ENCODE peak calls at places on chromosome 17, in seven cellular contexts. One of them, this sample, is unnamed.

GRCh38 chr17:14340968-14341412 is 40.1 kb downstream of the HS3ST3B1 start:
- DNase-seq in spleen: no peak
- DNase-seq in cardiac muscle cell: no peak
- DNase-seq in adrenal gland: no peak
- DNase-seq in endothelial cell of umbilical vein: no peak
- DNase-seq in MM.1S: no peak
- DNase-seq in A549: no peak
- DNase-seq in this sample: no peak

GRCh38 chr17:32695864-32696263 is 181.1 kb downstream of the MYO1D start:
- DNase-seq in cardiac muscle cell: no peak
- DNase-seq in A549: no peak
- DNase-seq in spleen: no peak
- DNase-seq in adrenal gland: no peak
- DNase-seq in endothelial cell of umbilical vein: no peak
- DNase-seq in MM.1S: no peak
- DNase-seq in this sample: no peak

GRCh38 chr17:78534492-78535284 is 42.5 kb downstream of the DNAH17 start:
- DNase-seq in spleen: peak
- DNase-seq in A549: no peak
- DNase-seq in adrenal gland: peak
- DNase-seq in MM.1S: no peak
- DNase-seq in endothelial cell of umbilical vein: no peak
- DNase-seq in cardiac muscle cell: no peak
- DNase-seq in this sample: no peak

GRCh38 chr17:74699236-74699635 is 13.5 kb downstream of the CD300LF start:
- DNase-seq in MM.1S: no peak
- DNase-seq in spleen: no peak
- DNase-seq in adrenal gland: no peak
- DNase-seq in A549: no peak
- DNase-seq in cardiac muscle cell: no peak
- DNase-seq in endothelial cell of umbilical vein: no peak
- DNase-seq in this sample: no peak

GRCh38 chr17:57035971-57036481 is 49.0 kb upstream of the AKAP1 start:
- DNase-seq in spleen: no peak
- DNase-seq in adrenal gland: peak
- DNase-seq in cardiac muscle cell: no peak
- DNase-seq in MM.1S: no peak
- DNase-seq in endothelial cell of umbilical vein: no peak
- DNase-seq in A549: no peak
- DNase-seq in this sample: no peak

GRCh38 chr17:59963738-59964454 is 644 bp downstream of the RNFT1 start:
- DNase-seq in MM.1S: peak
- DNase-seq in spleen: peak
- DNase-seq in adrenal gland: peak
- DNase-seq in endothelial cell of umbilical vein: peak
- DNase-seq in A549: no peak
- DNase-seq in cardiac muscle cell: peak
- DNase-seq in this sample: no peak

GRCh38 chr17:48513653-48514482 is 16.9 kb downstream of the HOXB1 start:
- DNase-seq in endothelial cell of umbilical vein: no peak
- DNase-seq in A549: no peak
- DNase-seq in adrenal gland: no peak
- DNase-seq in spleen: no peak
- DNase-seq in MM.1S: peak
- DNase-seq in cardiac muscle cell: no peak
- DNase-seq in this sample: no peak

GRCh38 chr17:6915620-6916019 is 80.2 kb upstream of the ALOX12 start:
- DNase-seq in A549: no peak
- DNase-seq in MM.1S: no peak
- DNase-seq in cardiac muscle cell: no peak
- DNase-seq in adrenal gland: no peak
- DNase-seq in spleen: no peak
- DNase-seq in endothelial cell of umbilical vein: no peak
- DNase-seq in this sample: no peak

GRCh38 chr17:39663688-39664580 is 1.2 kb upstream of the TCAP start:
- DNase-seq in cardiac muscle cell: no peak
- DNase-seq in spleen: peak
- DNase-seq in MM.1S: no peak
- DNase-seq in endothelial cell of umbilical vein: no peak
- DNase-seq in A549: peak
- DNase-seq in adrenal gland: no peak
- DNase-seq in this sample: no peak

GRCh38 chr17:58338907-58339774 is 10.5 kb upstream of the TSPOAP1 start:
- DNase-seq in spleen: peak
- DNase-seq in MM.1S: peak
- DNase-seq in adrenal gland: peak
- DNase-seq in endothelial cell of umbilical vein: no peak
- DNase-seq in A549: no peak
- DNase-seq in cardiac muscle cell: peak
- DNase-seq in this sample: no peak

GRCh38 chr17:47687748-47688147 is 6.2 kb upstream of the TBKBP1 start:
- DNase-seq in endothelial cell of umbilical vein: no peak
- DNase-seq in adrenal gland: peak
- DNase-seq in MM.1S: peak
- DNase-seq in A549: no peak
- DNase-seq in cardiac muscle cell: no peak
- DNase-seq in spleen: no peak
- DNase-seq in this sample: no peak

GRCh38 chr17:30576326-30576861 is 99.2 kb downstream of the GOSR1 start:
- DNase-seq in spleen: no peak
- DNase-seq in cardiac muscle cell: no peak
- DNase-seq in adrenal gland: no peak
- DNase-seq in A549: no peak
- DNase-seq in endothelial cell of umbilical vein: peak
- DNase-seq in MM.1S: no peak
- DNase-seq in this sample: no peak

GRCh38 chr17:2239882-2240430 is 63.6 kb downstream of the SMG6 start:
- DNase-seq in A549: peak
- DNase-seq in MM.1S: peak
- DNase-seq in endothelial cell of umbilical vein: peak
- DNase-seq in adrenal gland: peak
- DNase-seq in spleen: no peak
- DNase-seq in cardiac muscle cell: no peak
- DNase-seq in this sample: peak

GRCh38 chr17:75504347-75505151 is 10.8 kb downstream of the CASKIN2 start:
- DNase-seq in MM.1S: peak
- DNase-seq in adrenal gland: no peak
- DNase-seq in endothelial cell of umbilical vein: no peak
- DNase-seq in spleen: peak
- DNase-seq in A549: peak
- DNase-seq in cardiac muscle cell: peak
- DNase-seq in this sample: no peak

GRCh38 chr17:38658741-38659345 is 15.9 kb downstream of the EPOP start:
- DNase-seq in MM.1S: no peak
- DNase-seq in A549: no peak
- DNase-seq in endothelial cell of umbilical vein: no peak
- DNase-seq in spleen: no peak
- DNase-seq in cardiac muscle cell: no peak
- DNase-seq in adrenal gland: no peak
- DNase-seq in this sample: no peak

GRCh38 chr17:82242977-82243647 is 14.3 kb downstream of the SLC16A3 start:
- DNase-seq in spleen: peak
- DNase-seq in endothelial cell of umbilical vein: no peak
- DNase-seq in MM.1S: no peak
- DNase-seq in adrenal gland: peak
- DNase-seq in A549: peak
- DNase-seq in cardiac muscle cell: no peak
- DNase-seq in this sample: no peak

GRCh38 chr17:50279181-50279526 is 4.9 kb downstream of the TMEM92 start:
- DNase-seq in cardiac muscle cell: no peak
- DNase-seq in spleen: no peak
- DNase-seq in A549: no peak
- DNase-seq in endothelial cell of umbilical vein: peak
- DNase-seq in adrenal gland: no peak
- DNase-seq in MM.1S: no peak
- DNase-seq in this sample: no peak

GRCh38 chr17:64406321-64407200 is 15.9 kb upstream of the PECAM1 start:
- DNase-seq in cardiac muscle cell: no peak
- DNase-seq in MM.1S: peak
- DNase-seq in adrenal gland: peak
- DNase-seq in endothelial cell of umbilical vein: peak
- DNase-seq in spleen: peak
- DNase-seq in A549: peak
- DNase-seq in this sample: no peak

DNA sequence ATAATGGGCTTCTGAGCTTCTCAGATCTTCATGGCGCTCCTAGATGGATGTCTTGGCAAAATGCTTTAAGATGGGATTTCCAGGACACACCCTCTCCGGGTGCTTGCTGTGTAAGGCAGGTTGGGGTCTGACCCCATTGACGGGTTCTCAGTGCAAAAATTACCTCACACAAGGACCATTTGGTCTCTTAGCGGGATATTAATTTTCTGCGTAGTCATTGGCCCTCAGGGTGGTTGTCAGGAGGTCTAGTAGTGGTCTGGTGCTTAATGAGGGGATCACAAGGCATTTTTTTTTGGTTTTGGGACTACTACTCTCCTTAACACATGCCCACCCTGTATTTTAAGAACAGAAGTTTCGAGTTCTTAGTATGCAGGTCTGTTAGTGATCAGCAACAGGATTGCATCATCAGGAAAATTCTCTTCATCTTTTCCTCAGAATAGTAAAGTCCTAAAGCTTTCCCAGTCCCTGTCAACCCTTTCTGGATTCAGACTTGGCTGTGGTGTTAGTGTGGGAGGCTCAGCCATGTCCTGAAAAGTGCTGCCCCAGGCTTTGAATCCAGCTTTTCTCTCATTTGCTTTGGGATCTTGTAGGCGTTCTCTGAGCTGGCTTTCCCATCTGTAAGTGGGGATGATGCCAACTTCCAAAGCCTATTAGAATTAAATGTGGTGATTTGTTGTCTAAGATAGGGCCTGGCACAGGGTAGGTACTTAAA is 2.8 kb downstream of the ALKBH5 start:
- DNase-seq in spleen: no peak
- DNase-seq in endothelial cell of umbilical vein: peak
- DNase-seq in A549: no peak
- DNase-seq in cardiac muscle cell: no peak
- DNase-seq in adrenal gland: no peak
- DNase-seq in MM.1S: no peak
- DNase-seq in this sample: no peak
- H3K4me3 ChIP-seq in spleen: peak
- H3K4me3 ChIP-seq in endothelial cell of umbilical vein: peak
- H3K4me3 ChIP-seq in A549: peak
- H3K4me3 ChIP-seq in cardiac muscle cell: peak
- H3K4me3 ChIP-seq in adrenal gland: no peak
- H3K4me3 ChIP-seq in MM.1S: peak
- H3K4me3 ChIP-seq in this sample: peak

GRCh38 chr17:45431531-45432404 is 902 bp downstream of the ARHGAP27 start:
- DNase-seq in A549: peak
- DNase-seq in adrenal gland: peak
- DNase-seq in spleen: peak
- DNase-seq in MM.1S: peak
- DNase-seq in endothelial cell of umbilical vein: peak
- DNase-seq in cardiac muscle cell: peak
- DNase-seq in this sample: no peak
- H3K27ac ChIP-seq in A549: peak
- H3K27ac ChIP-seq in adrenal gland: peak
- H3K27ac ChIP-seq in spleen: peak
- H3K27ac ChIP-seq in MM.1S: peak
- H3K27ac ChIP-seq in endothelial cell of umbilical vein: peak
- H3K27ac ChIP-seq in cardiac muscle cell: no peak
- H3K27ac ChIP-seq in this sample: no peak

GRCh38 chr17:69501591-69502468 is 87.3 kb downstream of the MAP2K6 start:
- DNase-seq in A549: peak
- DNase-seq in endothelial cell of umbilical vein: peak
- DNase-seq in spleen: no peak
- DNase-seq in MM.1S: no peak
- DNase-seq in adrenal gland: no peak
- DNase-seq in cardiac muscle cell: peak
- DNase-seq in this sample: no peak
- H3K4me3 ChIP-seq in A549: peak
- H3K4me3 ChIP-seq in endothelial cell of umbilical vein: no peak
- H3K4me3 ChIP-seq in spleen: peak
- H3K4me3 ChIP-seq in MM.1S: no peak
- H3K4me3 ChIP-seq in adrenal gland: no peak
- H3K4me3 ChIP-seq in cardiac muscle cell: no peak
- H3K4me3 ChIP-seq in this sample: peak

GRCh38 chr17:28951991-28952975 is 965 bp upstream of the PHF12 start:
- DNase-seq in MM.1S: peak
- DNase-seq in A549: peak
- DNase-seq in endothelial cell of umbilical vein: peak
- DNase-seq in spleen: peak
- DNase-seq in adrenal gland: peak
- DNase-seq in cardiac muscle cell: peak
- DNase-seq in this sample: peak
- H3K27ac ChIP-seq in MM.1S: peak
- H3K27ac ChIP-seq in A549: peak
- H3K27ac ChIP-seq in endothelial cell of umbilical vein: peak
- H3K27ac ChIP-seq in spleen: peak
- H3K27ac ChIP-seq in adrenal gland: peak
- H3K27ac ChIP-seq in cardiac muscle cell: peak
- H3K27ac ChIP-seq in this sample: peak

GRCh38 chr17:20914658-20915057 is 128.2 kb downstream of the USP22 start:
- DNase-seq in endothelial cell of umbilical vein: peak
- DNase-seq in cardiac muscle cell: no peak
- DNase-seq in spleen: no peak
- DNase-seq in A549: no peak
- DNase-seq in MM.1S: no peak
- DNase-seq in adrenal gland: no peak
- DNase-seq in this sample: no peak
- H3K4me3 ChIP-seq in endothelial cell of umbilical vein: no peak
- H3K4me3 ChIP-seq in cardiac muscle cell: no peak
- H3K4me3 ChIP-seq in spleen: no peak
- H3K4me3 ChIP-seq in A549: no peak
- H3K4me3 ChIP-seq in MM.1S: no peak
- H3K4me3 ChIP-seq in adrenal gland: no peak
- H3K4me3 ChIP-seq in this sample: no peak